ENCODE peak calls at places on chromosome 7, in eight cellular contexts. I is endodermal cell; J is Calu3; W is stimulated activated naive B cell treated with anti-CD40 and anti-IgM and Interleukin-4, amounts not matched to agents 10 μg/mL and 1 μg/mL and 100 μg/mL, for 72 hours; K is naive thymus-derived CD8-positive, alpha-beta T cell; D is stimulated activated CD4-positive, alpha-beta T cell treated with anti-CD3 and anti-CD28 coated beads, Interleukin-12 subunit alpha, Interleukin-12 subunit beta, amount 100 ng/mL, for 24 hours; N is ELF-1; E is renal cortical epithelial cell. G is an unnamed sample.

GRCh38 chr7:151666886-151667285 is 147.2 kb upstream of the RHEB start:
- DNase-seq in W (no peak), N (no peak), K (no peak), I (no peak), D (no peak), E (no peak), J (no peak), G (no peak)

GRCh38 chr7:40331915-40332314 is 197.1 kb downstream of the SUGCT start:
- DNase-seq in E (no peak), D (no peak), K (no peak), N (no peak), J (no peak), I (no peak), W (no peak), G (peak)

GRCh38 chr7:20598479-20599419 is 16.7 kb upstream of the ABCB5 start:
- DNase-seq in J (peak), K (no peak), D (no peak), I (no peak), W (no peak), E (peak), N (no peak), G (peak)

GRCh38 chr7:111642373-111642772 is 80.1 kb upstream of the IMMP2L start:
- DNase-seq in W (no peak), I (no peak), K (no peak), E (no peak), N (no peak), D (no peak), J (no peak), G (no peak)

GRCh38 chr7:35487402-35487801 is 207.5 kb downstream of the HERPUD2 start:
- DNase-seq in N (no peak), I (peak), J (no peak), E (no peak), K (no peak), D (no peak), W (no peak), G (no peak)

GRCh38 chr7:90869335-90869734 is 273.2 kb downstream of the CDK14 start:
- DNase-seq in W (no peak), E (no peak), K (no peak), J (no peak), D (no peak), I (no peak), N (no peak), G (no peak)

GRCh38 chr7:920351-921070 is 34.0 kb downstream of the ADAP1 start:
- DNase-seq in K (no peak), E (no peak), J (no peak), N (no peak), W (no peak), D (no peak), I (no peak), G (no peak)

GRCh38 chr7:94348142-94348541 is 46.6 kb upstream of the COL1A2 start:
- DNase-seq in D (no peak), E (peak), W (no peak), N (no peak), I (no peak), K (no peak), J (no peak), G (peak)

GRCh38 chr7:106813705-106814305 is 51.3 kb upstream of the PIK3CG start:
- DNase-seq in D (no peak), W (no peak), J (no peak), E (peak), K (no peak), I (no peak), N (no peak), G (peak)

GRCh38 chr7:158120751-158121150 is 466.9 kb downstream of the PTPRN2 start:
- DNase-seq in K (no peak), I (no peak), E (no peak), N (no peak), D (no peak), J (no peak), W (no peak), G (no peak)

GRCh38 chr7:75920431-75921161 is 5.6 kb downstream of the POR start:
- DNase-seq in N (no peak), J (no peak), W (no peak), I (no peak), D (peak), E (peak), K (no peak), G (no peak)

GRCh38 chr7:108413337-108413736 is 42.9 kb downstream of the NRCAM start:
- DNase-seq in E (no peak), D (no peak), K (no peak), W (no peak), I (no peak), J (no peak), N (no peak), G (no peak)

GRCh38 chr7:99489235-99489634 is 10.8 kb downstream of the ZNF394 start:
- DNase-seq in I (no peak), J (no peak), N (no peak), K (no peak), D (no peak), W (no peak), E (no peak), G (no peak)

GRCh38 chr7:132207211-132207610 is 369.1 kb downstream of the PLXNA4 start:
- DNase-seq in E (no peak), D (no peak), N (no peak), K (no peak), W (no peak), J (no peak), I (no peak), G (no peak)

GRCh38 chr7:6232534-6232933 is 39.9 kb downstream of the CYTH3 start:
- DNase-seq in W (no peak), I (no peak), E (no peak), J (no peak), D (no peak), N (no peak), K (no peak), G (no peak)

GRCh38 chr7:106959753-106960152 is 84.8 kb upstream of the PRKAR2B start:
- DNase-seq in W (no peak), I (peak), N (no peak), D (no peak), E (no peak), K (no peak), J (peak), G (no peak)

GRCh38 chr7:30086529-30086928 is 48.3 kb upstream of the MTURN start:
- DNase-seq in E (no peak), N (no peak), D (no peak), I (no peak), W (no peak), J (no peak), K (no peak), G (no peak)